ENCODE peak calls at places on chromosome 5, in nine cellular contexts. Y, E, F, N, H, D, V, J and O are unnamed samples.

GRCh38 chr5:56124885-56125250 is 108.3 kb downstream of the ANKRD55 start:
- DNase-seq in Y (no peak), E (no peak), F (no peak), N (no peak), H (no peak), D (no peak), V (no peak), J (no peak), O (no peak)

GRCh38 chr5:129771058-129771838 is 23.4 kb downstream of the MINAR2 start:
- DNase-seq in Y (peak; percentile 10), E (peak; percentile 26), F (peak; percentile 46), N (peak; percentile 53), H (peak; percentile 61), D (peak; percentile 65), V (peak; percentile 82), J (peak; percentile 61), O (peak; percentile 66)

GRCh38 chr5:77343165-77343564 is 132.7 kb downstream of the PDE8B start:
- DNase-seq in Y (no peak), E (no peak), F (no peak), N (no peak), H (no peak), D (no peak), V (no peak), J (no peak), O (no peak)

GRCh38 chr5:65081071-65081470 is 312.3 kb downstream of the CWC27 start:
- DNase-seq in Y (no peak), E (no peak), F (no peak), N (no peak), H (no peak), D (no peak), V (no peak), J (no peak), O (no peak)

GRCh38 chr5:39449572-39449971 is 24.8 kb upstream of the DAB2 start:
- DNase-seq in Y (no peak), E (no peak), F (no peak), N (no peak), H (no peak), D (no peak), V (no peak), J (no peak), O (no peak)

GRCh38 chr5:120297621-120298020 is 166.5 kb upstream of the PRR16 start:
- DNase-seq in Y (no peak), E (no peak), F (no peak), N (no peak), H (no peak), D (no peak), V (no peak), J (no peak), O (no peak)

GRCh38 chr5:527646-528591 is 3.7 kb upstream of the SLC9A3 start:
- DNase-seq in Y (no peak), E (no peak), F (no peak), N (peak; percentile 67), H (no peak), D (no peak), V (no peak), J (no peak), O (no peak)

GRCh38 chr5:98214240-98215051 is 559.0 kb upstream of the RGMB start:
- DNase-seq in Y (no peak), E (no peak), F (no peak), N (no peak), H (no peak), D (no peak), V (no peak), J (no peak), O (no peak)

GRCh38 chr5:35810561-35810960 is 46.1 kb upstream of the IL7R start:
- DNase-seq in Y (no peak), E (no peak), F (no peak), N (no peak), H (no peak), D (no peak), V (no peak), J (no peak), O (no peak)

GRCh38 chr5:133848306-133848924 is 120.0 kb downstream of the C5orf15 start:
- DNase-seq in Y (peak; percentile 43), E (no peak), F (no peak), N (no peak), H (no peak), D (no peak), V (peak; percentile 77), J (no peak), O (no peak)

GRCh38 chr5:91357012-91357634 is 26.0 kb downstream of the ARRDC3 start:
- DNase-seq in Y (no peak), E (no peak), F (no peak), N (peak; percentile 30), H (peak; percentile 64), D (no peak), V (peak; percentile 42), J (no peak), O (no peak)

GRCh38 chr5:65198777-65199120 is 283.0 kb downstream of the ADAMTS6 start:
- DNase-seq in Y (no peak), E (peak; percentile 100), F (no peak), N (no peak), H (no peak), D (no peak), V (no peak), J (no peak), O (peak; percentile 92)

GRCh38 chr5:178547052-178547666 is 43.0 kb downstream of the COL23A1 start:
- DNase-seq in Y (no peak), E (no peak), F (no peak), N (no peak), H (no peak), D (no peak), V (no peak), J (no peak), O (no peak)

GRCh38 chr5:132679717-132680380 is 6.1 kb downstream of the IL4 start:
- DNase-seq in Y (no peak), E (no peak), F (no peak), N (no peak), H (no peak), D (no peak), V (no peak), J (no peak), O (no peak)

GRCh38 chr5:178162481-178162880 is 8.8 kb upstream of the NHP2 start:
- DNase-seq in Y (no peak), E (no peak), F (no peak), N (no peak), H (no peak), D (no peak), V (no peak), J (no peak), O (no peak)

GRCh38 chr5:161391724-161392123 is 154.8 kb downstream of the GABRB2 start:
- DNase-seq in Y (no peak), E (no peak), F (no peak), N (no peak), H (no peak), D (no peak), V (no peak), J (no peak), O (no peak)

GRCh38 chr5:849651-850301 is 1.0 kb downstream of the ZDHHC11 start:
- DNase-seq in Y (no peak), E (no peak), F (no peak), N (peak; percentile 13), H (no peak), D (peak; percentile 9), V (peak; percentile 31), J (no peak), O (no peak)

GRCh38 chr5:14145356-14146334 is 2.5 kb downstream of the TRIO start:
- DNase-seq in Y (no peak), E (peak; percentile 46), F (no peak), N (peak; percentile 49), H (no peak), D (no peak), V (no peak), J (no peak), O (no peak)

GRCh38 chr5:88269222-88269771 is 652 bp upstream of the TMEM161B start:
- DNase-seq in Y (no peak), E (no peak), F (peak; percentile 8), N (no peak), H (peak; percentile 16), D (no peak), V (peak; percentile 71), J (peak; percentile 32), O (peak; percentile 34)

GRCh38 chr5:133245191-133246052 is 193.6 kb downstream of the HSPA4 start:
- DNase-seq in Y (no peak), E (peak; percentile 96), F (no peak), N (no peak), H (peak; percentile 80), D (no peak), V (peak; percentile 69), J (no peak), O (peak; percentile 98)

GRCh38 chr5:96201503-96201902 is 231.5 kb downstream of the PCSK1 start:
- DNase-seq in Y (no peak), E (no peak), F (no peak), N (no peak), H (no peak), D (no peak), V (no peak), J (no peak), O (no peak)

GRCh38 chr5:72537166-72537565 is 30.0 kb upstream of the ZNF366 start:
- DNase-seq in Y (no peak), E (no peak), F (no peak), N (no peak), H (no peak), D (no peak), V (no peak), J (no peak), O (no peak)

GRCh38 chr5:130272837-130273236 is 368.6 kb downstream of the CHSY3 start:
- DNase-seq in Y (no peak), E (no peak), F (no peak), N (no peak), H (no peak), D (no peak), V (no peak), J (no peak), O (no peak)

GRCh38 chr5:38807570-38808461 is 38.0 kb upstream of the OSMR start:
- DNase-seq in Y (no peak), E (no peak), F (no peak), N (no peak), H (peak; percentile 73), D (no peak), V (peak; percentile 25), J (no peak), O (peak; percentile 9)

GRCh38 chr5:157130933-157131332 is 11.7 kb downstream of the MED7 start:
- DNase-seq in Y (peak; percentile 28), E (no peak), F (no peak), N (no peak), H (no peak), D (no peak), V (peak; percentile 22), J (no peak), O (no peak)

GRCh38 chr5:2187687-2188086 is 305.0 kb upstream of the IRX4 start:
- DNase-seq in Y (no peak), E (no peak), F (no peak), N (no peak), H (no peak), D (no peak), V (no peak), J (no peak), O (no peak)

GRCh38 chr5:179607449-179607931 is 16.0 kb downstream of the HNRNPH1 start:
- DNase-seq in Y (no peak), E (no peak), F (peak; percentile 42), N (no peak), H (no peak), D (no peak), V (no peak), J (no peak), O (no peak)

GRCh38 chr5:68344447-68345111 is 129.0 kb downstream of the PIK3R1 start:
- DNase-seq in Y (no peak), E (no peak), F (no peak), N (no peak), H (no peak), D (no peak), V (no peak), J (peak; percentile 30), O (peak; percentile 17)